ENCODE peak calls at places on chromosomes 7 and 10, in nine cellular contexts. Q is Karpas-422; I is testis; X is body of pancreas; K is left ventricle myocardium inferior; W is CD8-positive, alpha-beta T cell; A is SJSA1; M is tibial artery; E is transverse colon. B is an unnamed sample.

GRCh38 chr10:132480356-132480755 is 57.2 kb upstream of the INPP5A start:
- DNase-seq in Q (no peak), I (no peak), X (no peak), K (no peak), W (no peak), A (no peak), M (peak; percentile 52), E (no peak), B (peak; percentile 4)

GRCh38 chr10:21526184-21526951 is 886 bp upstream of the SKIDA1 start:
- DNase-seq in Q (peak; percentile 92), I (peak; percentile 92), X (peak; percentile 78), K (peak; percentile 89), W (peak; percentile 54), A (peak; percentile 82), M (peak; percentile 91), E (peak; percentile 70), B (peak; percentile 97)

GRCh38 chr10:43846187-43846680 is 197.6 kb upstream of the ZNF32 start:
- DNase-seq in Q (no peak), I (no peak), X (no peak), K (peak; percentile 45), W (peak; percentile 17), A (peak; percentile 39), M (no peak), E (no peak), B (peak; percentile 83)

GRCh38 chr7:34471844-34472243 is 186.2 kb upstream of the NPSR1 start:
- DNase-seq in Q (no peak), I (no peak), X (no peak), K (no peak), W (no peak), A (no peak), M (no peak), E (no peak), B (no peak)

GRCh38 chr10:24238527-24239247 is 29.7 kb downstream of the KIAA1217 start:
- DNase-seq in Q (no peak), I (no peak), X (peak; percentile 70), K (no peak), W (no peak), A (no peak), M (no peak), E (peak; percentile 21), B (no peak)

GRCh38 chr10:125283191-125283590 is 122.8 kb upstream of the CTBP2 start:
- DNase-seq in Q (no peak), I (no peak), X (no peak), K (no peak), W (no peak), A (no peak), M (no peak), E (peak; percentile 31), B (no peak)

GRCh38 chr10:92328999-92329398 is 38.0 kb downstream of the MARCHF5 start:
- DNase-seq in Q (no peak), I (no peak), X (peak; percentile 20), K (no peak), W (no peak), A (no peak), M (no peak), E (no peak), B (no peak)

GRCh38 chr7:4993471-4993870 is 34.5 kb upstream of the MMD2 start:
- DNase-seq in Q (no peak), I (no peak), X (no peak), K (no peak), W (no peak), A (no peak), M (peak; percentile 43), E (no peak), B (no peak)

GRCh38 chr7:34838329-34838728 is 180.3 kb downstream of the NPSR1 start:
- DNase-seq in Q (no peak), I (no peak), X (peak; percentile 13), K (no peak), W (no peak), A (no peak), M (no peak), E (no peak), B (no peak)

DNA sequence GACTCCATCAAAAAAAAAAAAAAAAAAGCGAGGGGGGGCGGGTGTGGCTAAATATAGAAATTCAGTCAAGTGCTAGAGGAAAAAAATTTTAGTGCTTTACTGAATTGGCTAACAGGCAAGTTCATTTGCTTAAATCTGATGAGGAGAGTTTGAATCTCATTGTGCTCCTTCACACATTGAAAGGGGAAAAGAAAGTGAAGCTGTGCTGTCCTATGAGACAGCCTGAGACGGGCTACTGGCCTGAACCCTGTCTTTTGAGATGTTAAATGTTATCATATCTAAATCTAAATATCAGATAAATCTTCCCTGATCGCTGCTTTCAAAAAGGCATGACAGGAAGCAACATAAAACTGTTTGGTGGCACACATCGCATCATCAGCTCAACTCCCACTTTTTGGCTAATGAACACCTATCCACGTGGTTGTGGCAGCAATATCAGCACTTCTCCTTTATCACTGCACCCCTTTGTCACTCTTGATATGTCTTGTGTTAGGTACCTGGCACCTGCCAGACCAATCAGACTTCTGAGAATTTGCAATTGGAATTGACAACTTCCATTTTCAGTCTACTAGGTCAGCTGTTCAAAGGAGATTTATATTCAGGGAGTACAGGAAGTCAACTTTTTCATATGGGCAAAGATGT is 14.0 kb upstream of the IFIT1B start:
- DNase-seq in Q (no peak), I (no peak), X (no peak), K (no peak), W (no peak), A (no peak), M (no peak), E (no peak), B (no peak)
- H3K4me1 ChIP-seq in Q (no peaks in the 10 kb centered on the region), I (peaks cover 13% of the 10 kb centered on the region), X (peaks cover 8% of the 10 kb centered on the region), K (peaks cover 37% of the 10 kb centered on the region), W (no peaks in the 10 kb centered on the region), A (no peaks in the 10 kb centered on the region), M (no peaks in the 10 kb centered on the region), E (no peaks in the 10 kb centered on the region), B (peaks cover 16% of the 10 kb centered on the region)

DNA sequence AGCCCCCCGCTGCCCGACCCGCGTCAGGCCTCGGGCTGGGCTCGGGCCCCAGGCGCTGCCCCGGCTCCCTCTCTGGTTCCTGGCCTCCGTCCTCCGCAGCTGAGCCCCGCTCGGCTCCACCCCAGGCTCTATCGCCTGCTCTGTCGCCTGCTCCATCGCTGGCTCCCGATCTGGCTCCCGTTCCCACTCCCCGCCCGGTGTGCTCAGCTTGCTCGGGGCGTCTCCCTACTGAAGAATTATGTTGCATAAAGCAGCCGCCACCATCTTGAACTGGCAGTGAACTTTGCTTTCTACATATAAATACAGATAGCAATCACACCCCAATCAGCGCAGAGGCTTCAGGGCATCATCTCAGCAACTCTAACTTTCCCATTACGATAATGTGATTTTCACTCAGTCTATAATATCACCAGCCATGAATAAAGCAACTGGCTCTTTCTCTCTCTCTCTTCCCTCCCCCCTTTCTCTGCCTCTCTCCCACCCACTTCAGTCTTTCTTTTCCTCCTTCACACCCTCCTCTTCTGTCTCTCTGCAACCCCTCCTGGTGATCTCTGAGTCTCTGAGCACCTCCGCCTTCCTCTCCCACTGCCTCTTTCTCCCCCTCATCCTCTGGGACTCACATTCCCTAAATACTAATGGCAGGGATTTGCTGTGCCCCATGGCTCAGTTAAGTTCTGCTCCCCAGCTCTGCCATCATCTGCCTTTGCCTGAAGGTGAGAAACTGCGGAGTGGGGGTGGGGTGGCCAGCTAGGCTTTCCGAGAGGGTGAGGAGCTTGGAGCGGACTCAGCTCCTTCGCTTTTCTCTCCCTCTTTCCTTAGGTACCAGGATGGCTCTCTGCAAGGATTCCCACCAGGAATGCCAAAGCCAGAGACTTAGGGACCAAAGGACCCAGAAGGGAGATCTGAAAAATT is 43.2 kb upstream of the BTRC start:
- DNase-seq in Q (no peak), I (peak; percentile 33), X (peak; percentile 61), K (peak; percentile 24), W (no peak), A (no peak), M (no peak), E (no peak), B (peak; percentile 72)
- H3K27ac ChIP-seq in Q (no peak overlapping the region), I (no peak overlapping the region), X (no peak overlapping the region), K (peak overlapping the region; percentile 28), W (no peak overlapping the region), A (no peak overlapping the region), M (no peak overlapping the region), E (no peak overlapping the region), B (peak overlapping the region; percentile 13)

GRCh38 chr7:1087462-1087809 is 477 bp upstream of the GPER1 start:
- DNase-seq in Q (no peak), I (no peak), X (no peak), K (no peak), W (no peak), A (no peak), M (no peak), E (no peak), B (no peak)
- H3K4me3 ChIP-seq in Q (no peak overlapping the region), I (peak overlapping the region; percentile 42), X (no peak overlapping the region), K (peak overlapping the region; percentile 62), W (no peak overlapping the region), A (no peak overlapping the region), M (peak overlapping the region; percentile 53), E (peak overlapping the region; percentile 38), B (peak overlapping the region; percentile 21)

DNA sequence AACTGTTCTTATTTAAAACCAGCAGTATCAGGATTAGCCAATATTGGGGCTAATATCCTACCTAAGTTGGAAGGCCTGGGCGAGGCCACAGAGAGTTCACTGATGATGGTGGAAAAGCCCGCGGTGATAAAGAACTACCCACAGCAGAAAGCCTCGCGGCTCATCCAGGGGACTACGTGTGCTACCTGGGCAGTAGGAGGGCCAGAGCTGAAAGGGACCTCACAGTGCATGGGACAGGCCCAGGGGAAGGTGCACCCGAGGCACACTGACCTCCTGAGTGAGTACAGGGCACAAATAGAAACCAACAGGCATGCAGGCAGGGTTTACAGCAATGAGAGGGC is 1.4 kb downstream of the WDR86 start:
- DNase-seq in Q (no peak), I (no peak), X (no peak), K (no peak), W (no peak), A (no peak), M (no peak), E (no peak), B (no peak)
- H3K4me1 ChIP-seq in Q (no peaks in the 10 kb centered on the region), I (peaks cover 10% of the 10 kb centered on the region), X (peaks cover 17% of the 10 kb centered on the region), K (peaks cover 26% of the 10 kb centered on the region), W (peaks cover 23% of the 10 kb centered on the region), A (peaks cover 30% of the 10 kb centered on the region), M (no peaks in the 10 kb centered on the region), E (peaks cover 10% of the 10 kb centered on the region), B (no peaks in the 10 kb centered on the region)